ENCODE peak calls at places on chromosomes 1 and 21, in six cellular contexts. One of them, this sample, is unnamed.

GRCh38 chr1:175269151-175269550 is 76.6 kb upstream of the KIAA0040 start:
- DNase-seq in GM12878: no peak
- DNase-seq in K562: no peak
- DNase-seq in HepG2: no peak
- DNase-seq in HEK293T: no peak
- DNase-seq in IMR-90: no peak
- DNase-seq in this sample: no peak

GRCh38 chr1:237152506-237153335 is 110.7 kb downstream of the RYR2 start:
- DNase-seq in IMR-90: no peak
- DNase-seq in K562: no peak
- DNase-seq in HepG2: no peak
- DNase-seq in HEK293T: no peak
- DNase-seq in GM12878: no peak
- DNase-seq in this sample: no peak

GRCh38 chr1:2072109-2072806 is 22.0 kb downstream of the PRKCZ start:
- DNase-seq in HepG2: no peak
- DNase-seq in HEK293T: no peak
- DNase-seq in K562: no peak
- DNase-seq in GM12878: no peak
- DNase-seq in IMR-90: no peak
- DNase-seq in this sample: no peak

GRCh38 chr1:185045793-185046441 is 559 bp downstream of the RNF2 start:
- DNase-seq in HEK293T: peak
- DNase-seq in GM12878: no peak
- DNase-seq in HepG2: no peak
- DNase-seq in K562: peak
- DNase-seq in IMR-90: peak
- DNase-seq in this sample: peak

GRCh38 chr1:36172983-36173382 is 17.0 kb downstream of the MAP7D1 start:
- DNase-seq in HEK293T: no peak
- DNase-seq in GM12878: no peak
- DNase-seq in IMR-90: peak
- DNase-seq in K562: no peak
- DNase-seq in HepG2: no peak
- DNase-seq in this sample: peak

GRCh38 chr21:46179708-46180078 is 4.6 kb downstream of the SPATC1L start:
- DNase-seq in K562: no peak
- DNase-seq in IMR-90: no peak
- DNase-seq in HEK293T: no peak
- DNase-seq in HepG2: no peak
- DNase-seq in GM12878: no peak
- DNase-seq in this sample: no peak

GRCh38 chr1:207188901-207189300 is 84.9 kb downstream of the C4BPA start:
- DNase-seq in HEK293T: no peak
- DNase-seq in GM12878: no peak
- DNase-seq in K562: no peak
- DNase-seq in HepG2: no peak
- DNase-seq in IMR-90: no peak
- DNase-seq in this sample: no peak

GRCh38 chr1:23210351-23210785 is 6.9 kb downstream of the HTR1D start:
- DNase-seq in GM12878: no peak
- DNase-seq in IMR-90: no peak
- DNase-seq in HEK293T: no peak
- DNase-seq in HepG2: no peak
- DNase-seq in K562: no peak
- DNase-seq in this sample: peak

GRCh38 chr1:227572752-227573151 is 9.4 kb downstream of the ZNF678 start:
- DNase-seq in HEK293T: no peak
- DNase-seq in GM12878: no peak
- DNase-seq in HepG2: no peak
- DNase-seq in IMR-90: no peak
- DNase-seq in K562: peak
- DNase-seq in this sample: no peak

GRCh38 chr1:93591833-93592635 is 89.6 kb downstream of the BCAR3 start:
- DNase-seq in HepG2: peak
- DNase-seq in GM12878: peak
- DNase-seq in K562: peak
- DNase-seq in IMR-90: no peak
- DNase-seq in HEK293T: peak
- DNase-seq in this sample: peak

GRCh38 chr1:66247415-66248208 is 286.3 kb upstream of the SGIP1 start:
- DNase-seq in IMR-90: no peak
- DNase-seq in HEK293T: no peak
- DNase-seq in K562: no peak
- DNase-seq in GM12878: no peak
- DNase-seq in HepG2: no peak
- DNase-seq in this sample: no peak

GRCh38 chr21:33685613-33686197 is 43.4 kb downstream of the ITSN1 start:
- DNase-seq in K562: no peak
- DNase-seq in HepG2: peak
- DNase-seq in HEK293T: no peak
- DNase-seq in GM12878: no peak
- DNase-seq in IMR-90: peak
- DNase-seq in this sample: no peak

GRCh38 chr1:159752135-159752580 is 28.6 kb upstream of the DUSP23 start:
- DNase-seq in GM12878: no peak
- DNase-seq in HepG2: peak
- DNase-seq in IMR-90: peak
- DNase-seq in K562: no peak
- DNase-seq in HEK293T: no peak
- DNase-seq in this sample: no peak

GRCh38 chr1:32094721-32095521 is 12.9 kb upstream of the KPNA6 start:
- DNase-seq in HepG2: no peak
- DNase-seq in HEK293T: no peak
- DNase-seq in IMR-90: no peak
- DNase-seq in K562: no peak
- DNase-seq in GM12878: no peak
- DNase-seq in this sample: no peak

GRCh38 chr1:147273409-147274307 is 31.2 kb downstream of the CHD1L start:
- DNase-seq in IMR-90: peak
- DNase-seq in K562: peak
- DNase-seq in HEK293T: peak
- DNase-seq in HepG2: peak
- DNase-seq in GM12878: peak
- DNase-seq in this sample: peak

GRCh38 chr1:221699582-221700519 is 42.0 kb downstream of the DUSP10 start:
- DNase-seq in K562: no peak
- DNase-seq in HepG2: no peak
- DNase-seq in HEK293T: no peak
- DNase-seq in GM12878: no peak
- DNase-seq in IMR-90: peak
- DNase-seq in this sample: no peak

GRCh38 chr1:242467556-242468145 is 56.8 kb downstream of the PLD5 start:
- DNase-seq in IMR-90: peak
- DNase-seq in GM12878: no peak
- DNase-seq in K562: peak
- DNase-seq in HEK293T: peak
- DNase-seq in HepG2: peak
- DNase-seq in this sample: peak

GRCh38 chr1:35855016-35855700 is 27.9 kb upstream of the AGO1 start:
- DNase-seq in K562: no peak
- DNase-seq in HEK293T: no peak
- DNase-seq in HepG2: no peak
- DNase-seq in GM12878: no peak
- DNase-seq in IMR-90: no peak
- DNase-seq in this sample: no peak

GRCh38 chr1:195763146-195763906 is 844.9 kb downstream of the KCNT2 start:
- DNase-seq in HepG2: no peak
- DNase-seq in K562: peak
- DNase-seq in GM12878: no peak
- DNase-seq in IMR-90: no peak
- DNase-seq in HEK293T: no peak
- DNase-seq in this sample: peak

GRCh38 chr1:35927472-35927871 is 3.4 kb upstream of the AGO3 start:
- DNase-seq in HEK293T: no peak
- DNase-seq in K562: no peak
- DNase-seq in IMR-90: no peak
- DNase-seq in HepG2: no peak
- DNase-seq in GM12878: no peak
- DNase-seq in this sample: no peak

GRCh38 chr1:234707641-234708040 is 97.7 kb upstream of the IRF2BP2 start:
- DNase-seq in GM12878: no peak
- DNase-seq in IMR-90: peak
- DNase-seq in HEK293T: no peak
- DNase-seq in K562: no peak
- DNase-seq in HepG2: no peak
- DNase-seq in this sample: no peak

GRCh38 chr1:94325379-94326302 is 88.3 kb upstream of the ARHGAP29 start:
- DNase-seq in IMR-90: peak
- DNase-seq in K562: no peak
- DNase-seq in HEK293T: no peak
- DNase-seq in HepG2: peak
- DNase-seq in GM12878: no peak
- DNase-seq in this sample: peak

GRCh38 chr1:52672946-52673345 is 25.2 kb downstream of the COA7 start:
- DNase-seq in HEK293T: no peak
- DNase-seq in GM12878: no peak
- DNase-seq in K562: no peak
- DNase-seq in HepG2: no peak
- DNase-seq in IMR-90: no peak
- DNase-seq in this sample: no peak

GRCh38 chr1:223556414-223557124 is 108.9 kb downstream of the CAPN8 start:
- DNase-seq in K562: peak
- DNase-seq in HepG2: peak
- DNase-seq in IMR-90: peak
- DNase-seq in HEK293T: peak
- DNase-seq in GM12878: peak
- DNase-seq in this sample: peak

GRCh38 chr1:211736351-211736915 is 61.0 kb upstream of the NEK2 start:
- DNase-seq in GM12878: no peak
- DNase-seq in K562: no peak
- DNase-seq in IMR-90: no peak
- DNase-seq in HEK293T: no peak
- DNase-seq in HepG2: no peak
- DNase-seq in this sample: no peak

GRCh38 chr21:43938751-43939442 is 73.2 kb upstream of the TRAPPC10 start:
- DNase-seq in GM12878: peak
- DNase-seq in HEK293T: peak
- DNase-seq in IMR-90: peak
- DNase-seq in HepG2: peak
- DNase-seq in K562: peak
- DNase-seq in this sample: peak

GRCh38 chr1:167690053-167690452 is 31.7 kb upstream of the MPZL1 start:
- DNase-seq in K562: no peak
- DNase-seq in HEK293T: no peak
- DNase-seq in IMR-90: no peak
- DNase-seq in GM12878: no peak
- DNase-seq in HepG2: no peak
- DNase-seq in this sample: no peak

GRCh38 chr1:167683641-167684502 is 37.9 kb upstream of the MPZL1 start:
- DNase-seq in HEK293T: no peak
- DNase-seq in K562: no peak
- DNase-seq in HepG2: no peak
- DNase-seq in IMR-90: peak
- DNase-seq in GM12878: no peak
- DNase-seq in this sample: no peak

GRCh38 chr1:167685844-167686243 is 35.9 kb upstream of the MPZL1 start:
- DNase-seq in IMR-90: no peak
- DNase-seq in HepG2: no peak
- DNase-seq in HEK293T: no peak
- DNase-seq in GM12878: no peak
- DNase-seq in K562: no peak
- DNase-seq in this sample: no peak

GRCh38 chr1:167689569-167689925 is 32.2 kb upstream of the MPZL1 start:
- DNase-seq in IMR-90: no peak
- DNase-seq in GM12878: no peak
- DNase-seq in HEK293T: no peak
- DNase-seq in HepG2: peak
- DNase-seq in K562: no peak
- DNase-seq in this sample: no peak

DNA sequence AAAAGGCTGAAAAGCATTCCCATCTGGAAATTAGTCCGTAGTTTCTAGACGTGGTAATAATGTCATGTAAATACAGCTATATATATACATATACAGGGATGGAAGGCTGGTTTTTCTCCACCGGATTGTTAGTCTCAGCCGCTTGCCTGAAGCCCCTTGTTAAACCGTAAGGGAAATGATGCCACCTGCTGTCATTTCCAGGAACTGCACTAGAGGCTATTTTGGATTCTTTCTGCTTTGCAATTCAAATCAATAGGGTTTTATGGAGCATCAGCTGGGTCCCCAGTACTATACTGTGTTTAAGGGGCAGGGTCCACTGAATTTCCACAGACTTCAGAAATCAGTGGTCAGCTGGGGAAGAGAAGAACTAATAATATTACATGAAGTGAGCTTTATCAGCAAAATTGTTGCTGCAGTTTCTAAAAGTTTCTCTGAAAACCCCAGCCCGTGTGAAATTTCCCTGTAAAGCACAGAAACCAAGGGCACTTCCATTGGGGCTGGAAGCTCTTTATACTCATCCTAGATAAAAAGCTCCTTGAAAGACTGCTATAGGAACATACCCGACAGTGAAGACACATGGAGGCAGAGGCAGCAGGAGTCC is 33.8 kb upstream of the MPZL1 start:
- DNase-seq in GM12878: peak
- DNase-seq in K562: peak
- DNase-seq in HepG2: peak
- DNase-seq in HEK293T: peak
- DNase-seq in IMR-90: peak
- DNase-seq in this sample: peak
- TF ChIP-seq BHLHE40 in GM12878: no peak
- TF ChIP-seq BHLHE40 in K562: no peak
- TF ChIP-seq BHLHE40 in HepG2: no peak
- TF ChIP-seq BHLHE40 in HEK293T: no peak
- TF ChIP-seq BHLHE40 in IMR-90: no peak
- TF ChIP-seq BHLHE40 in this sample: no peak

DNA sequence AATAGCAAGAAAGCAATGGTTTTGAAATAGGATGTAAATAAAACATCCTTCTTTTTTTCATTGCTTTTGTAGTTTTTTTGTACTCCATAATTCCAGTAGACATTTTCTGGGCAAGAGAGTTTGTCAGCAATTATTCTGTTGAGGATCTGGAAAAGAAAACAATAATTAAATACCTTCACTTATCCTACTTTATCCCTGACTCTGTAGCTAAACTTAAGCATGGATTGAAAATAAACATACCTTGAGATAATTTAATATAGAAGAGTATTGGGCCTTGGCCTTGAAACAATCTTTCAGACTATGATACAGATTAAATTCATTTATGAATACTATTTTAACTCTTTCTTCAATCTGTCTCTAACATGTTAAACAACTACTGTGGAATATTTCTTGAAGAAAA is 321.2 kb downstream of the CHRM3 start:
- DNase-seq in GM12878: no peak
- DNase-seq in IMR-90: no peak
- DNase-seq in HepG2: no peak
- DNase-seq in HEK293T: no peak
- DNase-seq in K562: no peak
- DNase-seq in this sample: no peak
- TF ChIP-seq BHLHE40 in GM12878: no peak
- TF ChIP-seq BHLHE40 in IMR-90: no peak
- TF ChIP-seq BHLHE40 in HepG2: no peak
- TF ChIP-seq BHLHE40 in HEK293T: no peak
- TF ChIP-seq BHLHE40 in K562: no peak
- TF ChIP-seq BHLHE40 in this sample: no peak

GRCh38 chr1:201775380-201775779 is 53.6 kb upstream of the IPO9 start:
- DNase-seq in GM12878: no peak
- DNase-seq in IMR-90: no peak
- DNase-seq in HEK293T: no peak
- DNase-seq in HepG2: no peak
- DNase-seq in K562: no peak
- DNase-seq in this sample: no peak
- TF ChIP-seq BHLHE40 in GM12878: no peak
- TF ChIP-seq BHLHE40 in IMR-90: no peak
- TF ChIP-seq BHLHE40 in HEK293T: no peak
- TF ChIP-seq BHLHE40 in HepG2: no peak
- TF ChIP-seq BHLHE40 in K562: no peak
- TF ChIP-seq BHLHE40 in this sample: no peak

GRCh38 chr1:5342830-5343229 is 649.4 kb downstream of the NPHP4 start:
- DNase-seq in GM12878: no peak
- DNase-seq in HEK293T: no peak
- DNase-seq in K562: no peak
- DNase-seq in IMR-90: no peak
- DNase-seq in HepG2: no peak
- DNase-seq in this sample: no peak
- TF ChIP-seq BHLHE40 in GM12878: no peak
- TF ChIP-seq BHLHE40 in HEK293T: no peak
- TF ChIP-seq BHLHE40 in K562: no peak
- TF ChIP-seq BHLHE40 in IMR-90: no peak
- TF ChIP-seq BHLHE40 in HepG2: no peak
- TF ChIP-seq BHLHE40 in this sample: no peak

This sample was measured in A549.